ENCODE peak calls at places on chromosomes 6 and 20, in ten cellular contexts. O, M, Z, P, L, B, J, W, A and S are unnamed samples. For H3K27me3, the result is how much of the 10 kb centered on the place peaks cover.

GRCh38 chr6:53603381-53604121 is 58.6 kb upstream of the GCLC start:
- DNase-seq in P (no peak), M (no peak), J (no peak), L (no peak), W (no peak), O (no peak), B (no peak), Z (no peak), A (peak), S (no peak)

GRCh38 chr20:38789503-38790209 is 15.8 kb upstream of the PPP1R16B start:
- DNase-seq in Z (no peak), B (no peak), L (no peak), O (no peak), A (no peak), J (no peak), M (no peak), W (no peak), P (peak), S (no peak)

GRCh38 chr20:19692100-19692499 is 66.0 kb upstream of the RIN2 start:
- DNase-seq in B (no peak), W (no peak), J (no peak), P (no peak), A (peak), O (no peak), L (no peak), Z (no peak), M (no peak), S (no peak)

GRCh38 chr6:38495922-38496635 is 143.7 kb downstream of the BTBD9 start:
- DNase-seq in L (peak), W (no peak), B (no peak), M (no peak), J (no peak), O (no peak), P (peak), Z (peak), A (no peak), S (no peak)

GRCh38 chr20:62595491-62595890 is 46.8 kb upstream of the SLCO4A1 start:
- DNase-seq in P (no peak), A (peak), W (peak), B (no peak), Z (peak), J (peak), L (no peak), O (peak), M (no peak), S (peak)

GRCh38 chr6:158605266-158605878 is 39.2 kb downstream of the DYNLT1 start:
- DNase-seq in O (peak), P (peak), Z (peak), L (peak), B (peak), J (no peak), A (peak), W (peak), M (peak), S (no peak)

GRCh38 chr6:10719386-10720228 is 3.3 kb upstream of the TMEM14C start:
- DNase-seq in A (peak), O (peak), Z (peak), B (no peak), L (no peak), W (no peak), J (no peak), P (no peak), M (peak), S (peak)

GRCh38 chr20:9498322-9498721 is 16.1 kb upstream of the LAMP5 start:
- DNase-seq in B (no peak), J (no peak), L (no peak), P (no peak), O (no peak), W (no peak), Z (no peak), M (no peak), A (no peak), S (no peak)

DNA sequence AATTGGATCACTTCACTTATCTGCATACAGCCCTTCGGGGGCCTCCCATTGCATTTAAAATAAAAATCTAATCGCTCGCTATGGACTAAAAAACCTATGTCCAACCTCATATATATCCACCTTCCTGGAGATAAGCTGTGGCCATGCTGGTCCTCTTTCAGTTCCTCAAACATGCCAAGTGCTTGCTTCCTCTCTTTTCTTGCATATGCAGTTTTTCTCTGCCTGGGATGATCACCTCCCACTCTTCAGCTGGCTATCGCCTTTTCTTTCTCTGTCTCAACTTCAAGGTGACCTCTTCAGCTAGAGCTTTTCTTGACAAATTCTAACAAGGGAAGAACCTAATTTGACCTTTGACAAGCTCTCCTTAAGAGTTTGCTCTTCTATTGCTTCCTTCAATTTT is 5.6 kb upstream of the TFB1M start:
- DNase-seq in J (no peak), A (no peak), M (no peak), L (no peak), O (no peak), P (no peak), W (no peak), B (no peak), Z (no peak), S (no peak)
- H3K4me3 ChIP-seq in J (no peak), A (no peak), M (no peak), L (no peak), O (no peak), P (no peak), W (no peak), B (no peak), Z (no peak), S (no peak)

GRCh38 chr6:15713325-15713724 is 50.5 kb upstream of the DTNBP1 start:
- DNase-seq in Z (no peak), J (no peak), O (no peak), P (no peak), L (no peak), B (peak), A (no peak), W (no peak), M (no peak), S (no peak)
- H3K27ac ChIP-seq in Z (no peak), J (no peak), O (no peak), P (no peak), L (no peak), B (no peak), A (no peak), W (no peak), M (no peak), S (no peak)

GRCh38 chr6:41413250-41413649 is 77.8 kb downstream of the NCR2 start:
- DNase-seq in M (no peak), A (no peak), B (no peak), W (no peak), Z (no peak), L (no peak), O (no peak), P (no peak), J (no peak), S (no peak)
- H3K27me3 ChIP-seq in M (under half), A (half or more), B (half or more), W (under half), Z (half or more), L (under half), O (under half), P (half or more), J (under half), S (under half)

DNA sequence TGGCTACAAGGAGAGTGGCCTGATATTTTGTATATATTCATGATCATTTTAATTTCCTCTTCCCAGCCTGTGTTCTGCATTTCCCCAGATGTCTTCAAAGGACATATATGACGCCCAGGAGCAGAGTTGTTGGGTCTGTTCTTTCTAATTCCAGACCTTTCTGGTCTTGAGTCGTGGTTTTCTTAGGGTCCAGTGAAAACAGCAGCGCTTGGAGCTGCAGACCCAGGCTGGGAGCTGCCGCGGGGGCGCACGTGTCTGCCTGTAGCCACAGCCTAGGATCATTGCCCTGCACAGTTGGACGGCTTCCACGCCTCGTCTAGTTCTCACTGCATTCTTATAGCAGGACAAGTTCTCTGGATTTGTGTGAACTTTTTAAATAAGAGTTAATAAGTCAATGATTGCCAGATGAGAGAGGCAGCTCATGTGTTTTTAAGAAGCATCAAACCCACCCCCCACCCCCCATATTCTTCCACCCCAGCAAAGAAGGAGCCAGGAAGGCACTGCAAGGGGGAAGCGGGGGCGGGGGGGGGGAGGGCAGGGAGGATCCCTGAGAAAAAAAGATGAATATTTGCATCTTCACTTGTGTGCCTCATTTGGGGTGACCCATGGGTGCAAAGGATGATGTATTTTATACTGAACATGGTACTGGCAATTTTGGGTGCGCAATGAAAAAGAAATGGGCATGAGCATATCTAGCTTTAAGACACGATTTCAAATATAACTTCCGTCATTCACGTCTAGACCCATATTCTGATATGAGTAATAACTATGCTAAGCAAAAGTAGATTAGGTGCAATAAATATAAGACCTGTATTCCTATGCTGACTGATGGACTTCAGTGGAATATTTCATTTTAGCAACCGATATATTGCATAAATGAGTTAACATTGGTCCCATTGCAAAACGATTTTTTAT is 160.0 kb downstream of the TBXT start:
- DNase-seq in M (no peak), B (no peak), W (peak), A (peak), J (no peak), O (no peak), L (peak), P (peak), Z (no peak), S (no peak)
- H3K4me3 ChIP-seq in M (no peak), B (peak), W (peak), A (peak), J (no peak), O (no peak), L (no peak), P (no peak), Z (no peak), S (no peak)

GRCh38 chr20:36827541-36828279 is 48.2 kb upstream of the TLDC2 start:
- DNase-seq in Z (no peak), P (no peak), B (no peak), W (no peak), J (no peak), A (no peak), O (no peak), L (no peak), M (no peak), S (no peak)
- H3K27ac ChIP-seq in Z (no peak), P (no peak), B (no peak), W (peak), J (no peak), A (no peak), O (peak), L (peak), M (no peak), S (no peak)

DNA sequence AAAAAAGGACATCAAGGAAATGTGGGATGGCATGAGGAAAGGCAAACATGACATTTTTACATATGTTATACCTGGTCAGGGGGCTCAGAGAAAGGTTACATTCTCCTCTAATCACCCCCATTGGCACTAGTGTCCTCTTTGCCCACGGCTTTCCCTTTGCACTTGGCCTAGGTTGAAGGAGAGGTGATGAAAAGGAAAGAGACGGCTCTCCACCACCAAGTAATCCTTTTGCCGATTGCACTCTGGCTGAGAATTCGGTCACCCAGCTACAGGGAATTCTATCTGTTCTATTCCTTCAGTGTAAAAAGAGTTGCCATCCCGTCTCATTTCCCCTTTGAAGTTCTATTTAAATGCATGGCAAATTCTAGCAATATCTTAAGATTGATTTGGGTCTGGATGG is 10.4 kb downstream of the VGLL2 start:
- DNase-seq in P (no peak), J (no peak), L (no peak), Z (no peak), M (no peak), A (no peak), W (no peak), O (no peak), B (no peak), S (no peak)
- H3K27me3 ChIP-seq in P (half or more), J (under half), L (half or more), Z (under half), M (under half), A (half or more), W (under half), O (under half), B (half or more), S (under half)

DNA sequence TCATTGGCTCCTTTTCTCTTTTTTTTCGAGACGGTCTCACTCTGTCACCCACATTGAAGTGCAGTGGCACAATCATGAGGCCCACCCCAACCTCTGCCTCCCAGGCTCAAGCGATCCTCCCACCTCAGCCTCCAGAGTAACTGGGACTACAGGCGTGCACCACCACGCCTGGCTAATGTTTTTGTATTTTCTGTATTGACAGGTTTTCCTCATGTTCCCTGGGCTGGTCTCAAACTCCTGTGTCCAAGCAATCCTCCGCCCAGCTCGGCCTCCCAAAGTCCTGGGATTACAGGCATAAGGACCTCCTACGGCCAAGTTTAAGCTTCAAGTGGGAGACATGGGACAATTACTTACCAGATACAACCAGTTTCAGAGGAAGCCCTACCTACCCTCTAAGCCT is 9.4 kb upstream of the POU5F1 start:
- DNase-seq in M (no peak), P (no peak), J (no peak), Z (no peak), A (no peak), B (no peak), L (no peak), O (no peak), W (no peak), S (no peak)
- H3K4me3 ChIP-seq in M (no peak), P (no peak), J (peak), Z (no peak), A (no peak), B (no peak), L (peak), O (no peak), W (peak), S (no peak)

GRCh38 chr6:12608016-12608860 is 108.3 kb upstream of the PHACTR1 start:
- DNase-seq in B (no peak), M (no peak), W (no peak), A (peak), O (no peak), P (peak), J (no peak), L (no peak), Z (peak), S (no peak)
- H3K27ac ChIP-seq in B (no peak), M (no peak), W (no peak), A (no peak), O (no peak), P (peak), J (no peak), L (no peak), Z (peak), S (no peak)

GRCh38 chr20:22575737-22576136 is 8.6 kb downstream of the FOXA2 start:
- DNase-seq in P (no peak), L (no peak), A (no peak), W (no peak), J (no peak), M (no peak), O (no peak), B (no peak), Z (no peak), S (no peak)
- H3K27me3 ChIP-seq in P (half or more), L (half or more), A (half or more), W (half or more), J (half or more), M (under half), O (under half), B (under half), Z (half or more), S (under half)